ENCODE peak calls at places on chromosomes 5 and 9, in ten cellular contexts. One of them, this sample, is unnamed.
A peak's percentile ranks its signal among the peaks of the same experiment; 100 is the strongest.

GRCh38 chr5:164027738-164028137 is 522.3 kb downstream of the MAT2B start:
- DNase-seq in psoas muscle: no peak
- DNase-seq in activated CD8-positive, alpha-beta memory T cell treated with anti-CD3 and anti-CD28 coated beads for 4 hours: no peak
- DNase-seq in AG09309: no peak
- DNase-seq in M059J: no peak
- DNase-seq in upper lobe of right lung: no peak
- DNase-seq in stimulated activated CD4-positive, alpha-beta T cell treated with anti-CD3 and anti-CD28 coated beads, Interleukin-1b, Interleukin-23, amount 100 ng/mL, for 1 hour: no peak
- DNase-seq in HEK293T: no peak
- DNase-seq in stimulated activated CD8-positive, alpha-beta memory T cell treated with anti-CD3 and anti-CD28 coated beads, Interleukin-4, amount 100 ng/mL, for 1 hour: no peak
- DNase-seq in GM13976: no peak
- DNase-seq in this sample: no peak

GRCh38 chr5:14242447-14242846 is 99.3 kb downstream of the TRIO start:
- DNase-seq in AG09309: no peak
- DNase-seq in activated CD8-positive, alpha-beta memory T cell treated with anti-CD3 and anti-CD28 coated beads for 4 hours: no peak
- DNase-seq in upper lobe of right lung: no peak
- DNase-seq in psoas muscle: no peak
- DNase-seq in GM13976: no peak
- DNase-seq in stimulated activated CD4-positive, alpha-beta T cell treated with anti-CD3 and anti-CD28 coated beads, Interleukin-1b, Interleukin-23, amount 100 ng/mL, for 1 hour: no peak
- DNase-seq in HEK293T: no peak
- DNase-seq in stimulated activated CD8-positive, alpha-beta memory T cell treated with anti-CD3 and anti-CD28 coated beads, Interleukin-4, amount 100 ng/mL, for 1 hour: no peak
- DNase-seq in M059J: no peak
- DNase-seq in this sample: no peak

GRCh38 chr9:73380411-73380810 is 228.7 kb downstream of the ANXA1 start:
- DNase-seq in M059J: no peak
- DNase-seq in stimulated activated CD4-positive, alpha-beta T cell treated with anti-CD3 and anti-CD28 coated beads, Interleukin-1b, Interleukin-23, amount 100 ng/mL, for 1 hour: no peak
- DNase-seq in GM13976: no peak
- DNase-seq in activated CD8-positive, alpha-beta memory T cell treated with anti-CD3 and anti-CD28 coated beads for 4 hours: no peak
- DNase-seq in AG09309: no peak
- DNase-seq in stimulated activated CD8-positive, alpha-beta memory T cell treated with anti-CD3 and anti-CD28 coated beads, Interleukin-4, amount 100 ng/mL, for 1 hour: no peak
- DNase-seq in upper lobe of right lung: no peak
- DNase-seq in HEK293T: no peak
- DNase-seq in psoas muscle: no peak
- DNase-seq in this sample: no peak

GRCh38 chr5:83564069-83564749 is 92.7 kb downstream of the VCAN start:
- DNase-seq in psoas muscle: no peak
- DNase-seq in HEK293T: peak; percentile 20
- DNase-seq in stimulated activated CD8-positive, alpha-beta memory T cell treated with anti-CD3 and anti-CD28 coated beads, Interleukin-4, amount 100 ng/mL, for 1 hour: no peak
- DNase-seq in activated CD8-positive, alpha-beta memory T cell treated with anti-CD3 and anti-CD28 coated beads for 4 hours: no peak
- DNase-seq in GM13976: peak; percentile 11
- DNase-seq in stimulated activated CD4-positive, alpha-beta T cell treated with anti-CD3 and anti-CD28 coated beads, Interleukin-1b, Interleukin-23, amount 100 ng/mL, for 1 hour: no peak
- DNase-seq in M059J: peak; percentile 50
- DNase-seq in upper lobe of right lung: no peak
- DNase-seq in AG09309: no peak
- DNase-seq in this sample: peak; percentile 43

GRCh38 chr5:15502208-15502607 is 2.2 kb downstream of the FBXL7 start:
- DNase-seq in upper lobe of right lung: no peak
- DNase-seq in M059J: no peak
- DNase-seq in HEK293T: no peak
- DNase-seq in stimulated activated CD8-positive, alpha-beta memory T cell treated with anti-CD3 and anti-CD28 coated beads, Interleukin-4, amount 100 ng/mL, for 1 hour: no peak
- DNase-seq in psoas muscle: no peak
- DNase-seq in AG09309: no peak
- DNase-seq in GM13976: no peak
- DNase-seq in activated CD8-positive, alpha-beta memory T cell treated with anti-CD3 and anti-CD28 coated beads for 4 hours: no peak
- DNase-seq in stimulated activated CD4-positive, alpha-beta T cell treated with anti-CD3 and anti-CD28 coated beads, Interleukin-1b, Interleukin-23, amount 100 ng/mL, for 1 hour: no peak
- DNase-seq in this sample: no peak

GRCh38 chr9:120931278-120932085 is 4.9 kb upstream of the TRAF1 start:
- DNase-seq in stimulated activated CD4-positive, alpha-beta T cell treated with anti-CD3 and anti-CD28 coated beads, Interleukin-1b, Interleukin-23, amount 100 ng/mL, for 1 hour: no peak
- DNase-seq in stimulated activated CD8-positive, alpha-beta memory T cell treated with anti-CD3 and anti-CD28 coated beads, Interleukin-4, amount 100 ng/mL, for 1 hour: no peak
- DNase-seq in upper lobe of right lung: no peak
- DNase-seq in activated CD8-positive, alpha-beta memory T cell treated with anti-CD3 and anti-CD28 coated beads for 4 hours: peak; percentile 52
- DNase-seq in GM13976: peak; percentile 79
- DNase-seq in psoas muscle: no peak
- DNase-seq in AG09309: no peak
- DNase-seq in M059J: peak; percentile 74
- DNase-seq in HEK293T: no peak
- DNase-seq in this sample: peak; percentile 95

GRCh38 chr9:3478549-3478953 is 47.2 kb downstream of the RFX3 start:
- DNase-seq in HEK293T: no peak
- DNase-seq in psoas muscle: no peak
- DNase-seq in AG09309: no peak
- DNase-seq in GM13976: no peak
- DNase-seq in stimulated activated CD8-positive, alpha-beta memory T cell treated with anti-CD3 and anti-CD28 coated beads, Interleukin-4, amount 100 ng/mL, for 1 hour: no peak
- DNase-seq in upper lobe of right lung: no peak
- DNase-seq in stimulated activated CD4-positive, alpha-beta T cell treated with anti-CD3 and anti-CD28 coated beads, Interleukin-1b, Interleukin-23, amount 100 ng/mL, for 1 hour: no peak
- DNase-seq in M059J: peak; percentile 89
- DNase-seq in activated CD8-positive, alpha-beta memory T cell treated with anti-CD3 and anti-CD28 coated beads for 4 hours: no peak
- DNase-seq in this sample: peak; percentile 86

GRCh38 chr5:168798065-168799023 is 219.2 kb upstream of the PANK3 start:
- DNase-seq in AG09309: no peak
- DNase-seq in upper lobe of right lung: no peak
- DNase-seq in psoas muscle: no peak
- DNase-seq in HEK293T: no peak
- DNase-seq in M059J: no peak
- DNase-seq in activated CD8-positive, alpha-beta memory T cell treated with anti-CD3 and anti-CD28 coated beads for 4 hours: no peak
- DNase-seq in GM13976: no peak
- DNase-seq in stimulated activated CD4-positive, alpha-beta T cell treated with anti-CD3 and anti-CD28 coated beads, Interleukin-1b, Interleukin-23, amount 100 ng/mL, for 1 hour: no peak
- DNase-seq in stimulated activated CD8-positive, alpha-beta memory T cell treated with anti-CD3 and anti-CD28 coated beads, Interleukin-4, amount 100 ng/mL, for 1 hour: no peak
- DNase-seq in this sample: no peak

GRCh38 chr9:4055055-4055454 is 244.8 kb downstream of the GLIS3 start:
- DNase-seq in AG09309: no peak
- DNase-seq in stimulated activated CD4-positive, alpha-beta T cell treated with anti-CD3 and anti-CD28 coated beads, Interleukin-1b, Interleukin-23, amount 100 ng/mL, for 1 hour: no peak
- DNase-seq in HEK293T: no peak
- DNase-seq in GM13976: no peak
- DNase-seq in upper lobe of right lung: no peak
- DNase-seq in M059J: no peak
- DNase-seq in activated CD8-positive, alpha-beta memory T cell treated with anti-CD3 and anti-CD28 coated beads for 4 hours: no peak
- DNase-seq in stimulated activated CD8-positive, alpha-beta memory T cell treated with anti-CD3 and anti-CD28 coated beads, Interleukin-4, amount 100 ng/mL, for 1 hour: no peak
- DNase-seq in psoas muscle: no peak
- DNase-seq in this sample: no peak

GRCh38 chr9:115952667-115953316 is 200.8 kb upstream of the PAPPA start:
- DNase-seq in stimulated activated CD4-positive, alpha-beta T cell treated with anti-CD3 and anti-CD28 coated beads, Interleukin-1b, Interleukin-23, amount 100 ng/mL, for 1 hour: no peak
- DNase-seq in HEK293T: no peak
- DNase-seq in upper lobe of right lung: no peak
- DNase-seq in psoas muscle: no peak
- DNase-seq in AG09309: no peak
- DNase-seq in GM13976: no peak
- DNase-seq in activated CD8-positive, alpha-beta memory T cell treated with anti-CD3 and anti-CD28 coated beads for 4 hours: no peak
- DNase-seq in M059J: peak; percentile 86
- DNase-seq in stimulated activated CD8-positive, alpha-beta memory T cell treated with anti-CD3 and anti-CD28 coated beads, Interleukin-4, amount 100 ng/mL, for 1 hour: no peak
- DNase-seq in this sample: no peak

GRCh38 chr9:134641989-134642384 is 384 bp downstream of the COL5A1 start:
- DNase-seq in HEK293T: no peak
- DNase-seq in M059J: no peak
- DNase-seq in stimulated activated CD8-positive, alpha-beta memory T cell treated with anti-CD3 and anti-CD28 coated beads, Interleukin-4, amount 100 ng/mL, for 1 hour: no peak
- DNase-seq in AG09309: no peak
- DNase-seq in psoas muscle: no peak
- DNase-seq in stimulated activated CD4-positive, alpha-beta T cell treated with anti-CD3 and anti-CD28 coated beads, Interleukin-1b, Interleukin-23, amount 100 ng/mL, for 1 hour: no peak
- DNase-seq in activated CD8-positive, alpha-beta memory T cell treated with anti-CD3 and anti-CD28 coated beads for 4 hours: no peak
- DNase-seq in GM13976: no peak
- DNase-seq in upper lobe of right lung: no peak
- DNase-seq in this sample: no peak

GRCh38 chr5:78601622-78602314 is 46.8 kb downstream of the LHFPL2 start:
- DNase-seq in stimulated activated CD4-positive, alpha-beta T cell treated with anti-CD3 and anti-CD28 coated beads, Interleukin-1b, Interleukin-23, amount 100 ng/mL, for 1 hour: no peak
- DNase-seq in HEK293T: no peak
- DNase-seq in activated CD8-positive, alpha-beta memory T cell treated with anti-CD3 and anti-CD28 coated beads for 4 hours: no peak
- DNase-seq in stimulated activated CD8-positive, alpha-beta memory T cell treated with anti-CD3 and anti-CD28 coated beads, Interleukin-4, amount 100 ng/mL, for 1 hour: no peak
- DNase-seq in GM13976: no peak
- DNase-seq in AG09309: no peak
- DNase-seq in M059J: peak; percentile 45
- DNase-seq in upper lobe of right lung: no peak
- DNase-seq in psoas muscle: no peak
- DNase-seq in this sample: no peak

GRCh38 chr9:4832786-4833579 is 40.2 kb downstream of the RCL1 start:
- DNase-seq in stimulated activated CD8-positive, alpha-beta memory T cell treated with anti-CD3 and anti-CD28 coated beads, Interleukin-4, amount 100 ng/mL, for 1 hour: no peak
- DNase-seq in HEK293T: no peak
- DNase-seq in activated CD8-positive, alpha-beta memory T cell treated with anti-CD3 and anti-CD28 coated beads for 4 hours: no peak
- DNase-seq in GM13976: no peak
- DNase-seq in M059J: peak; percentile 100
- DNase-seq in psoas muscle: no peak
- DNase-seq in AG09309: peak; percentile 91
- DNase-seq in upper lobe of right lung: no peak
- DNase-seq in stimulated activated CD4-positive, alpha-beta T cell treated with anti-CD3 and anti-CD28 coated beads, Interleukin-1b, Interleukin-23, amount 100 ng/mL, for 1 hour: peak; percentile 13
- DNase-seq in this sample: no peak

GRCh38 chr5:71757590-71758543 is 38.8 kb downstream of the CARTPT start:
- DNase-seq in upper lobe of right lung: no peak
- DNase-seq in activated CD8-positive, alpha-beta memory T cell treated with anti-CD3 and anti-CD28 coated beads for 4 hours: no peak
- DNase-seq in AG09309: peak; percentile 32
- DNase-seq in HEK293T: peak; percentile 72
- DNase-seq in stimulated activated CD8-positive, alpha-beta memory T cell treated with anti-CD3 and anti-CD28 coated beads, Interleukin-4, amount 100 ng/mL, for 1 hour: peak; percentile 6
- DNase-seq in M059J: peak; percentile 73
- DNase-seq in stimulated activated CD4-positive, alpha-beta T cell treated with anti-CD3 and anti-CD28 coated beads, Interleukin-1b, Interleukin-23, amount 100 ng/mL, for 1 hour: no peak
- DNase-seq in GM13976: peak; percentile 45
- DNase-seq in psoas muscle: peak; percentile 36
- DNase-seq in this sample: peak; percentile 76

GRCh38 chr9:5493597-5494511 is 16.5 kb upstream of the PDCD1LG2 start:
- DNase-seq in AG09309: peak; percentile 54
- DNase-seq in stimulated activated CD4-positive, alpha-beta T cell treated with anti-CD3 and anti-CD28 coated beads, Interleukin-1b, Interleukin-23, amount 100 ng/mL, for 1 hour: no peak
- DNase-seq in M059J: peak; percentile 96
- DNase-seq in GM13976: peak; percentile 66
- DNase-seq in activated CD8-positive, alpha-beta memory T cell treated with anti-CD3 and anti-CD28 coated beads for 4 hours: no peak
- DNase-seq in HEK293T: no peak
- DNase-seq in stimulated activated CD8-positive, alpha-beta memory T cell treated with anti-CD3 and anti-CD28 coated beads, Interleukin-4, amount 100 ng/mL, for 1 hour: no peak
- DNase-seq in psoas muscle: no peak
- DNase-seq in upper lobe of right lung: no peak
- DNase-seq in this sample: peak; percentile 95

GRCh38 chr9:122065923-122066629 is 27.0 kb downstream of the TTLL11 start:
- DNase-seq in stimulated activated CD8-positive, alpha-beta memory T cell treated with anti-CD3 and anti-CD28 coated beads, Interleukin-4, amount 100 ng/mL, for 1 hour: no peak
- DNase-seq in upper lobe of right lung: no peak
- DNase-seq in stimulated activated CD4-positive, alpha-beta T cell treated with anti-CD3 and anti-CD28 coated beads, Interleukin-1b, Interleukin-23, amount 100 ng/mL, for 1 hour: no peak
- DNase-seq in AG09309: no peak
- DNase-seq in HEK293T: no peak
- DNase-seq in psoas muscle: no peak
- DNase-seq in M059J: no peak
- DNase-seq in activated CD8-positive, alpha-beta memory T cell treated with anti-CD3 and anti-CD28 coated beads for 4 hours: no peak
- DNase-seq in GM13976: no peak
- DNase-seq in this sample: no peak

GRCh38 chr9:83336696-83337095 is 201.5 kb downstream of the FRMD3 start:
- DNase-seq in HEK293T: no peak
- DNase-seq in stimulated activated CD8-positive, alpha-beta memory T cell treated with anti-CD3 and anti-CD28 coated beads, Interleukin-4, amount 100 ng/mL, for 1 hour: no peak
- DNase-seq in GM13976: no peak
- DNase-seq in psoas muscle: no peak
- DNase-seq in activated CD8-positive, alpha-beta memory T cell treated with anti-CD3 and anti-CD28 coated beads for 4 hours: no peak
- DNase-seq in M059J: peak; percentile 7
- DNase-seq in AG09309: no peak
- DNase-seq in upper lobe of right lung: no peak
- DNase-seq in stimulated activated CD4-positive, alpha-beta T cell treated with anti-CD3 and anti-CD28 coated beads, Interleukin-1b, Interleukin-23, amount 100 ng/mL, for 1 hour: no peak
- DNase-seq in this sample: peak; percentile 5

GRCh38 chr9:85543196-85543595 is 198.6 kb downstream of the AGTPBP1 start:
- DNase-seq in psoas muscle: no peak
- DNase-seq in stimulated activated CD8-positive, alpha-beta memory T cell treated with anti-CD3 and anti-CD28 coated beads, Interleukin-4, amount 100 ng/mL, for 1 hour: no peak
- DNase-seq in upper lobe of right lung: no peak
- DNase-seq in HEK293T: no peak
- DNase-seq in activated CD8-positive, alpha-beta memory T cell treated with anti-CD3 and anti-CD28 coated beads for 4 hours: no peak
- DNase-seq in GM13976: no peak
- DNase-seq in stimulated activated CD4-positive, alpha-beta T cell treated with anti-CD3 and anti-CD28 coated beads, Interleukin-1b, Interleukin-23, amount 100 ng/mL, for 1 hour: no peak
- DNase-seq in AG09309: no peak
- DNase-seq in M059J: no peak
- DNase-seq in this sample: no peak

GRCh38 chr9:134575103-134575816 is 66.3 kb upstream of the COL5A1 start:
- DNase-seq in stimulated activated CD4-positive, alpha-beta T cell treated with anti-CD3 and anti-CD28 coated beads, Interleukin-1b, Interleukin-23, amount 100 ng/mL, for 1 hour: no peak
- DNase-seq in activated CD8-positive, alpha-beta memory T cell treated with anti-CD3 and anti-CD28 coated beads for 4 hours: no peak
- DNase-seq in HEK293T: no peak
- DNase-seq in psoas muscle: no peak
- DNase-seq in AG09309: no peak
- DNase-seq in M059J: no peak
- DNase-seq in GM13976: no peak
- DNase-seq in upper lobe of right lung: peak; percentile 35
- DNase-seq in stimulated activated CD8-positive, alpha-beta memory T cell treated with anti-CD3 and anti-CD28 coated beads, Interleukin-4, amount 100 ng/mL, for 1 hour: no peak
- DNase-seq in this sample: no peak

GRCh38 chr5:1101991-1102713 is 9.7 kb downstream of the SLC12A7 start:
- DNase-seq in stimulated activated CD8-positive, alpha-beta memory T cell treated with anti-CD3 and anti-CD28 coated beads, Interleukin-4, amount 100 ng/mL, for 1 hour: no peak
- DNase-seq in psoas muscle: peak; percentile 55
- DNase-seq in AG09309: no peak
- DNase-seq in upper lobe of right lung: no peak
- DNase-seq in M059J: no peak
- DNase-seq in stimulated activated CD4-positive, alpha-beta T cell treated with anti-CD3 and anti-CD28 coated beads, Interleukin-1b, Interleukin-23, amount 100 ng/mL, for 1 hour: no peak
- DNase-seq in HEK293T: no peak
- DNase-seq in GM13976: no peak
- DNase-seq in activated CD8-positive, alpha-beta memory T cell treated with anti-CD3 and anti-CD28 coated beads for 4 hours: no peak
- DNase-seq in this sample: no peak

GRCh38 chr5:59583151-59583809 is 310.2 kb downstream of the PDE4D start:
- DNase-seq in activated CD8-positive, alpha-beta memory T cell treated with anti-CD3 and anti-CD28 coated beads for 4 hours: no peak
- DNase-seq in AG09309: no peak
- DNase-seq in stimulated activated CD8-positive, alpha-beta memory T cell treated with anti-CD3 and anti-CD28 coated beads, Interleukin-4, amount 100 ng/mL, for 1 hour: no peak
- DNase-seq in GM13976: no peak
- DNase-seq in HEK293T: no peak
- DNase-seq in stimulated activated CD4-positive, alpha-beta T cell treated with anti-CD3 and anti-CD28 coated beads, Interleukin-1b, Interleukin-23, amount 100 ng/mL, for 1 hour: no peak
- DNase-seq in psoas muscle: no peak
- DNase-seq in upper lobe of right lung: no peak
- DNase-seq in M059J: no peak
- DNase-seq in this sample: no peak

GRCh38 chr5:41009228-41009627 is 61.9 kb downstream of the MROH2B start:
- DNase-seq in M059J: peak; percentile 98
- DNase-seq in psoas muscle: no peak
- DNase-seq in stimulated activated CD8-positive, alpha-beta memory T cell treated with anti-CD3 and anti-CD28 coated beads, Interleukin-4, amount 100 ng/mL, for 1 hour: no peak
- DNase-seq in upper lobe of right lung: no peak
- DNase-seq in AG09309: no peak
- DNase-seq in activated CD8-positive, alpha-beta memory T cell treated with anti-CD3 and anti-CD28 coated beads for 4 hours: no peak
- DNase-seq in HEK293T: no peak
- DNase-seq in GM13976: no peak
- DNase-seq in stimulated activated CD4-positive, alpha-beta T cell treated with anti-CD3 and anti-CD28 coated beads, Interleukin-1b, Interleukin-23, amount 100 ng/mL, for 1 hour: no peak
- DNase-seq in this sample: no peak

GRCh38 chr5:138077064-138077696 is 6.7 kb upstream of the WNT8A start:
- DNase-seq in HEK293T: peak; percentile 69
- DNase-seq in AG09309: peak; percentile 21
- DNase-seq in GM13976: peak; percentile 66
- DNase-seq in stimulated activated CD8-positive, alpha-beta memory T cell treated with anti-CD3 and anti-CD28 coated beads, Interleukin-4, amount 100 ng/mL, for 1 hour: no peak
- DNase-seq in activated CD8-positive, alpha-beta memory T cell treated with anti-CD3 and anti-CD28 coated beads for 4 hours: no peak
- DNase-seq in stimulated activated CD4-positive, alpha-beta T cell treated with anti-CD3 and anti-CD28 coated beads, Interleukin-1b, Interleukin-23, amount 100 ng/mL, for 1 hour: peak; percentile 17
- DNase-seq in psoas muscle: peak; percentile 47
- DNase-seq in upper lobe of right lung: no peak
- DNase-seq in M059J: peak; percentile 60
- DNase-seq in this sample: peak; percentile 61

GRCh38 chr9:123685489-123686083 is 244.3 kb downstream of the DENND1A start:
- DNase-seq in psoas muscle: no peak
- DNase-seq in upper lobe of right lung: no peak
- DNase-seq in GM13976: no peak
- DNase-seq in M059J: no peak
- DNase-seq in AG09309: no peak
- DNase-seq in stimulated activated CD8-positive, alpha-beta memory T cell treated with anti-CD3 and anti-CD28 coated beads, Interleukin-4, amount 100 ng/mL, for 1 hour: no peak
- DNase-seq in stimulated activated CD4-positive, alpha-beta T cell treated with anti-CD3 and anti-CD28 coated beads, Interleukin-1b, Interleukin-23, amount 100 ng/mL, for 1 hour: no peak
- DNase-seq in HEK293T: no peak
- DNase-seq in activated CD8-positive, alpha-beta memory T cell treated with anti-CD3 and anti-CD28 coated beads for 4 hours: no peak
- DNase-seq in this sample: no peak

GRCh38 chr9:96021616-96022444 is 146.3 kb downstream of the ERCC6L2 start:
- DNase-seq in activated CD8-positive, alpha-beta memory T cell treated with anti-CD3 and anti-CD28 coated beads for 4 hours: no peak
- DNase-seq in stimulated activated CD8-positive, alpha-beta memory T cell treated with anti-CD3 and anti-CD28 coated beads, Interleukin-4, amount 100 ng/mL, for 1 hour: no peak
- DNase-seq in psoas muscle: no peak
- DNase-seq in stimulated activated CD4-positive, alpha-beta T cell treated with anti-CD3 and anti-CD28 coated beads, Interleukin-1b, Interleukin-23, amount 100 ng/mL, for 1 hour: no peak
- DNase-seq in HEK293T: no peak
- DNase-seq in M059J: peak; percentile 10
- DNase-seq in GM13976: peak; percentile 56
- DNase-seq in AG09309: no peak
- DNase-seq in upper lobe of right lung: peak; percentile 67
- DNase-seq in this sample: no peak

GRCh38 chr9:131654857-131655577 is 84.9 kb downstream of the RAPGEF1 start:
- DNase-seq in M059J: no peak
- DNase-seq in psoas muscle: no peak
- DNase-seq in activated CD8-positive, alpha-beta memory T cell treated with anti-CD3 and anti-CD28 coated beads for 4 hours: no peak
- DNase-seq in GM13976: no peak
- DNase-seq in HEK293T: no peak
- DNase-seq in AG09309: no peak
- DNase-seq in upper lobe of right lung: no peak
- DNase-seq in stimulated activated CD4-positive, alpha-beta T cell treated with anti-CD3 and anti-CD28 coated beads, Interleukin-1b, Interleukin-23, amount 100 ng/mL, for 1 hour: no peak
- DNase-seq in stimulated activated CD8-positive, alpha-beta memory T cell treated with anti-CD3 and anti-CD28 coated beads, Interleukin-4, amount 100 ng/mL, for 1 hour: no peak
- DNase-seq in this sample: no peak

GRCh38 chr9:21317956-21318923 is 13.1 kb upstream of the IFNA5 start:
- DNase-seq in AG09309: no peak
- DNase-seq in M059J: peak; percentile 54
- DNase-seq in stimulated activated CD4-positive, alpha-beta T cell treated with anti-CD3 and anti-CD28 coated beads, Interleukin-1b, Interleukin-23, amount 100 ng/mL, for 1 hour: no peak
- DNase-seq in HEK293T: peak; percentile 46
- DNase-seq in upper lobe of right lung: no peak
- DNase-seq in GM13976: peak; percentile 21
- DNase-seq in psoas muscle: no peak
- DNase-seq in activated CD8-positive, alpha-beta memory T cell treated with anti-CD3 and anti-CD28 coated beads for 4 hours: no peak
- DNase-seq in stimulated activated CD8-positive, alpha-beta memory T cell treated with anti-CD3 and anti-CD28 coated beads, Interleukin-4, amount 100 ng/mL, for 1 hour: no peak
- DNase-seq in this sample: peak; percentile 57

GRCh38 chr9:134390537-134390936 is 64.3 kb downstream of the RXRA start:
- DNase-seq in upper lobe of right lung: no peak
- DNase-seq in HEK293T: no peak
- DNase-seq in psoas muscle: no peak
- DNase-seq in AG09309: no peak
- DNase-seq in GM13976: peak; percentile 87
- DNase-seq in stimulated activated CD4-positive, alpha-beta T cell treated with anti-CD3 and anti-CD28 coated beads, Interleukin-1b, Interleukin-23, amount 100 ng/mL, for 1 hour: peak; percentile 57
- DNase-seq in M059J: no peak
- DNase-seq in activated CD8-positive, alpha-beta memory T cell treated with anti-CD3 and anti-CD28 coated beads for 4 hours: peak; percentile 47
- DNase-seq in stimulated activated CD8-positive, alpha-beta memory T cell treated with anti-CD3 and anti-CD28 coated beads, Interleukin-4, amount 100 ng/mL, for 1 hour: peak; percentile 43
- DNase-seq in this sample: peak; percentile 83

This sample was measured in GM12865.